ENCODE peak calls at places on chromosomes 3 and 15, in seven cellular contexts. D, W, X, V, P, S and R are unnamed samples.

GRCh38 chr3:195219351-195220045 is 51.5 kb downstream of the XXYLT1 start:
- DNase-seq in D (no peak), W (peak; percentile 57), X (peak; percentile 35), V (peak; percentile 21), P (no peak), S (no peak), R (no peak)

GRCh38 chr15:75823860-75824613 is 19.2 kb upstream of the UBE2Q2 start:
- DNase-seq in D (no peak), W (no peak), X (no peak), V (no peak), P (no peak), S (no peak), R (no peak)

GRCh38 chr15:35376701-35377100 is 169.3 kb downstream of the DPH6 start:
- DNase-seq in D (no peak), W (no peak), X (no peak), V (no peak), P (no peak), S (no peak), R (no peak)

GRCh38 chr3:33980252-33980651 is 181.8 kb downstream of the PDCD6IP start:
- DNase-seq in D (peak; percentile 89), W (no peak), X (no peak), V (no peak), P (peak; percentile 22), S (no peak), R (no peak)

GRCh38 chr3:169812844-169813677 is at the start of the genes LRRC34 and LRRIQ4:
- DNase-seq in D (no peak), W (peak; percentile 87), X (peak; percentile 93), V (peak; percentile 66), P (peak; percentile 75), S (peak; percentile 85), R (peak; percentile 81)

GRCh38 chr3:9809615-9810356 is at the start of gene TTLL3:
- DNase-seq in D (peak; percentile 73), W (peak; percentile 92), X (peak; percentile 88), V (peak; percentile 90), P (peak; percentile 75), S (peak; percentile 90), R (peak; percentile 66)

GRCh38 chr3:50603261-50604109 is 8.1 kb downstream of the CISH start:
- DNase-seq in D (no peak), W (no peak), X (no peak), V (no peak), P (no peak), S (no peak), R (peak; percentile 30)

GRCh38 chr15:85407421-85408269 is 27.2 kb downstream of the AKAP13 start:
- DNase-seq in D (peak; percentile 84), W (no peak), X (no peak), V (no peak), P (no peak), S (no peak), R (no peak)

GRCh38 chr15:80210612-80211554 is 41.1 kb downstream of the CTXND1 start:
- DNase-seq in D (no peak), W (no peak), X (no peak), V (no peak), P (peak; percentile 71), S (no peak), R (no peak)

GRCh38 chr15:65342493-65342892 is 35.3 kb downstream of the IGDCC3 start:
- DNase-seq in D (no peak), W (no peak), X (no peak), V (no peak), P (no peak), S (no peak), R (no peak)

GRCh38 chr15:72230197-72231065 is 559 bp downstream of the PKM start:
- DNase-seq in D (peak; percentile 74), W (peak; percentile 95), X (peak; percentile 92), V (peak; percentile 93), P (peak; percentile 94), S (peak; percentile 96), R (no peak)

GRCh38 chr3:5442106-5442785 is 254.7 kb downstream of the EDEM1 start:
- DNase-seq in D (no peak), W (no peak), X (no peak), V (no peak), P (no peak), S (no peak), R (peak; percentile 65)

GRCh38 chr15:80455051-80455648 is 51.0 kb downstream of the ARNT2 start:
- DNase-seq in D (no peak), W (no peak), X (peak; percentile 18), V (no peak), P (no peak), S (no peak), R (no peak)

GRCh38 chr3:19065027-19065426 is 83.3 kb upstream of the KCNH8 start:
- DNase-seq in D (no peak), W (no peak), X (no peak), V (no peak), P (no peak), S (no peak), R (no peak)

GRCh38 chr3:197155039-197155438 is 125.4 kb upstream of the MELTF start:
- DNase-seq in D (no peak), W (no peak), X (no peak), V (no peak), P (no peak), S (no peak), R (peak; percentile 26)

GRCh38 chr3:101531473-101532086 is 18.6 kb upstream of the SENP7 start:
- DNase-seq in D (no peak), W (no peak), X (no peak), V (no peak), P (no peak), S (no peak), R (no peak)

GRCh38 chr3:110261141-110261540 is 810.5 kb upstream of the NECTIN3 start:
- DNase-seq in D (no peak), W (no peak), X (no peak), V (no peak), P (no peak), S (no peak), R (no peak)

GRCh38 chr3:14413381-14414071 is 11.1 kb downstream of the SLC6A6 start:
- DNase-seq in D (no peak), W (no peak), X (no peak), V (no peak), P (no peak), S (no peak), R (no peak)

GRCh38 chr3:155069729-155070128 is 10.4 kb upstream of the MME start:
- DNase-seq in D (no peak), W (no peak), X (no peak), V (no peak), P (no peak), S (no peak), R (no peak)

GRCh38 chr15:43777293-43777819 is 590 bp upstream of the ELL3 start:
- DNase-seq in D (no peak), W (peak; percentile 91), X (peak; percentile 91), V (peak; percentile 82), P (peak; percentile 87), S (peak; percentile 88), R (peak; percentile 91)

GRCh38 chr3:71102111-71103039 is 481.2 kb downstream of the FOXP1 start:
- DNase-seq in D (no peak), W (no peak), X (no peak), V (no peak), P (no peak), S (no peak), R (no peak)

GRCh38 chr3:194112120-194113106 is 23.5 kb upstream of the HES1 start:
- DNase-seq in D (peak; percentile 81), W (no peak), X (peak; percentile 79), V (no peak), P (peak; percentile 46), S (no peak), R (no peak)
- TF ChIP-seq POLR2A in D (no peak), W (no peak), X (no peak), V (no peak), P (no peak), S (no peak), R (no peak)

GRCh38 chr3:53881691-53882593 is at the start of gene ACTR8:
- DNase-seq in D (peak; percentile 52), W (peak; percentile 92), X (peak; percentile 93), V (peak; percentile 92), P (peak; percentile 89), S (peak; percentile 95), R (peak; percentile 90)
- TF ChIP-seq POLR2A in D (peak; percentile 92), W (peak; percentile 46), X (no peak), V (peak; percentile 46), P (peak; percentile 55), S (no peak), R (peak; percentile 79)

DNA sequence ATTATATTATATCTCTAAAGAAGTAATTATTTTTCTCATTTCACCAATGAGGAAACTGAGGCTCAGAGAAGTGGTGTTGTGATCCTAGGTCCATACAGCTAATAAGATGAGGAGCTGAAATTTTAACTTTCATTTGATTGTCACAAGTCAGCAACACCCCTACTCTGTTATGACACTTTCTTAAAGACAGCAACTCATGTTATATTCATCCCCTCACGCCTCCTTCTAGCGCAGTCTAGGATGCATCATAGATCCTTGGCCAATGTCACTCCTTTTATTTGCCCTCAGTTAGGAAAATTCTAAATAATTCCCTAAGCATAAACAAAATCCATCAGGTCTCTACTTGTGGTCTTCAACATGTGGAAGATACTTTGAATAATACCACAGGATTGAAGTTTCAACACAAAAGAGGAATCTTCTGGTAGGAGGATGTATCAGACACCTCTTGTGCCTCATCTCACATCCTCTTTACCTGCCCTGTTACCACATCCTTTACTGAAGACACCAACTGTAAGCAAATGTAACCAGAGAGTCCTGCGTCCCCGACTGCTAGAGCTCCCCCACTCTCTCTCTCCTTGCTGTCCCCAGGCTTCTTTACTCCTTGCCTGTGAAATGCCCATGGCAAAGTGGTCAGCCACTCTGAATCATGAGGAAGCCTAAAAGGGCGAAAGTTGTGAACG is 53.7 kb downstream of the TRIM42 start:
- DNase-seq in D (no peak), W (no peak), X (no peak), V (no peak), P (no peak), S (no peak), R (no peak)
- TF ChIP-seq POLR2A in D (no peak), W (no peak), X (no peak), V (no peak), P (no peak), S (no peak), R (no peak)

DNA sequence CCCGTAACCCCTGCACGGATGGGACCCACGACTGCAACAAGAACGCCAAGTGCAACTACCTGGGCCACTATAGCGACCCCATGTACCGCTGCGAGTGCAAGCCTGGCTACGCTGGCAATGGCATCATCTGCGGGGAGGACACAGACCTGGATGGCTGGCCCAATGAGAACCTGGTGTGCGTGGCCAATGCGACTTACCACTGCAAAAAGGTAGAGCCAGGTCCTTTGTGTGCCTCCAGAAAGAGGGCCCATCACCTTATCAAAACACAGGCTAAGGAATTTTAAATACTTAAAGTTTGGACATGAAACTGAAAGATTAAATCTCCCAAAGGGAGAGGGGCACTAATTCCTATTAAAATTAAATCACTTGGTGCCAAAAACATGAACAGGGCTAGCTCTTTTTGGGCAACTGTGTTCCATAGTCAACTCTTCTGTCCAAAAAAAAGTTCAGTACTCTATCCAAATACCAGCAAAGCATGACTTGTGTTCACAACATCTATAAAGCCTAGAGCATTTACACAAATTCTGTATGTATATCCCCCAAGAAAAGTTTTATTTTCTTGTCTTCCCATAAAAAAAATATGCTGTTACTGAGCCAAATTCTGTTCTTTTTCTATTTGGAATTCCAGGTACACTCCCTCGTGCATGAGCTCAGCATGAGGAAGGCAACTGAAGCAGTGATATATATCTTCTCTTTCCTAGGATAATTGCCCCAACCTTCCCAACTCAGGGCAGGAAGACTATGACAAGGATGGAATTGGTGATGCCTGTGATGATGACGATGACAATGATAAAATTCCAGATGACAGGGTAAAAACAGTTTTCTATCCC is 9.2 kb downstream of the THBS1 start:
- DNase-seq in D (no peak), W (peak; percentile 66), X (no peak), V (no peak), P (no peak), S (no peak), R (no peak)
- TF ChIP-seq POLR2A in D (no peak), W (no peak), X (no peak), V (no peak), P (no peak), S (no peak), R (no peak)